ENCODE peak calls at places on chromosomes 16 and 17, in six cellular contexts. C, W, L, E, S and R are unnamed samples.

GRCh38 chr16:29126057-29126494 is 141.2 kb downstream of the LAT start:
- DNase-seq in C (no peak), W (no peak), L (no peak), E (no peak), S (no peak), R (peak; percentile 57)

GRCh38 chr16:58009856-58010416 is 8.7 kb downstream of the USB1 start:
- DNase-seq in C (no peak), W (no peak), L (no peak), E (no peak), S (no peak), R (no peak)

GRCh38 chr16:47317465-47318240 is 143.2 kb downstream of the ITFG1 start:
- DNase-seq in C (no peak), W (no peak), L (no peak), E (no peak), S (no peak), R (no peak)

GRCh38 chr16:85759631-85760419 is 8.9 kb upstream of the C16orf74 start:
- DNase-seq in C (no peak), W (peak; percentile 67), L (peak; percentile 17), E (peak; percentile 66), S (no peak), R (peak; percentile 65)

GRCh38 chr16:70695351-70696070 is 9.7 kb upstream of the MTSS2 start:
- DNase-seq in C (no peak), W (peak; percentile 73), L (no peak), E (peak; percentile 47), S (no peak), R (no peak)

GRCh38 chr16:21608647-21609328 is 9.4 kb downstream of the METTL9 start:
- DNase-seq in C (no peak), W (no peak), L (no peak), E (no peak), S (no peak), R (peak; percentile 38)

GRCh38 chr17:32546031-32546444 is 59.2 kb downstream of the CDK5R1 start:
- DNase-seq in C (no peak), W (no peak), L (no peak), E (no peak), S (no peak), R (no peak)

GRCh38 chr16:46632778-46633733 is 11.9 kb upstream of the SHCBP1 start:
- DNase-seq in C (no peak), W (no peak), L (no peak), E (no peak), S (no peak), R (no peak)

GRCh38 chr17:303161-303560 is 49.4 kb downstream of the RPH3AL start:
- DNase-seq in C (no peak), W (no peak), L (no peak), E (no peak), S (no peak), R (no peak)

GRCh38 chr16:54633943-54634362 is 296.7 kb upstream of the IRX5 start:
- DNase-seq in C (peak; percentile 17), W (peak; percentile 47), L (no peak), E (no peak), S (peak; percentile 39), R (peak; percentile 56)

GRCh38 chr16:11848842-11849241 is 2.5 kb downstream of the RSL1D1 start:
- DNase-seq in C (no peak), W (no peak), L (no peak), E (no peak), S (no peak), R (no peak)

DNA sequence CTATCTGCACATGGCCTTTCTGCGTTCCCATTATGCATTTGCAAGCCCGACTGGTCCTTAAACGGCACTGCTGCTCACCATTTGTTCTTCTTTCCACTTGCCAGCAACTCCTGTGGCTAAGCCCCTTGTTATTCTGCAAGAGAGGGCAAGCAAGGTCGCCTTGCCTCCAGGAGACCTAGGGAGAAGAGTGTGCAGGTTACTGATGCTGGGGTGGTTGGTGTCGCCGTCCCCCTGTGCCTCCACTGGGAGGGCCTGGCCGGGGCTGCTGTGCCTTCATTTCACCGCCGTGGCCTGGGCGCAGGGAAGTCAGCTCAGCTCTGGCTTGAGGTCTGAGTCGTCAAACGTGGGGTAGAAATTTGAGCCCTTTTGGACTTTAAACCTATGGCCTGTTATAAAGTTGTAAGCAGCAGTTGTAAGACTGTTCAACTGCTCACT is 12.7 kb downstream of the SLC6A4 start:
- DNase-seq in C (no peak), W (no peak), L (no peak), E (peak; percentile 33), S (no peak), R (no peak)
- TF ChIP-seq POLR2AphosphoS5 in C (no peak), W (no peak), L (no peak), E (no peak), S (no peak), R (no peak)

DNA sequence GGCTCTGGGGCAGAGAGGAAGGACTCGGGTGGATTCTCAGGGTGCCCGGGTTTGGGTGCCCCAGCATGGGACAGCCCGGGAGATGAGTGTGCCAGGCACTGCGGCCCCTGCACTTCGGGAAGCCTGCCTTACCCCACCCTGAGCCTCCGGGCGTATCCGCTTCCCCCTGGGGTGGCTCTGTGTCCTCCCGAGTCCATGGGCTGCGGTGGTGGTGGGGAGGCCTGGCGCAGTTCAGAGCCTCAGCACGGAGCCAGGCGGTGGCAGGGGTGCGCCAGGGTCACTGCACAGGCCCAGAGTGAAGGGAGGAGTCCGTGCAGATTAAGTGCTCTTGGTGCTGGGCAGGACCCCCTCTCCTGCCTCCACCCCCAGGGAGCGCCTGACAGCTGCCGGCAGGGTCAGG is 20.7 kb downstream of the MYBBP1A start:
- DNase-seq in C (no peak), W (no peak), L (no peak), E (no peak), S (no peak), R (peak; percentile 75)
- TF ChIP-seq POLR2AphosphoS5 in C (no peak), W (no peak), L (no peak), E (no peak), S (no peak), R (no peak)

GRCh38 chr16:48354877-48355585 is 30.2 kb downstream of the SIAH1 start:
- DNase-seq in C (no peak), W (no peak), L (no peak), E (no peak), S (no peak), R (no peak)

GRCh38 chr16:48356633-48357376 is 28.4 kb downstream of the SIAH1 start:
- DNase-seq in C (no peak), W (no peak), L (no peak), E (no peak), S (no peak), R (no peak)

GRCh38 chr16:48350716-48351115 is 34.5 kb downstream of the SIAH1 start:
- DNase-seq in C (no peak), W (no peak), L (no peak), E (no peak), S (no peak), R (no peak)

GRCh38 chr16:48353565-48354163 is 31.5 kb downstream of the SIAH1 start:
- DNase-seq in C (peak; percentile 44), W (peak; percentile 63), L (peak; percentile 24), E (peak; percentile 66), S (peak; percentile 51), R (peak; percentile 71)

DNA sequence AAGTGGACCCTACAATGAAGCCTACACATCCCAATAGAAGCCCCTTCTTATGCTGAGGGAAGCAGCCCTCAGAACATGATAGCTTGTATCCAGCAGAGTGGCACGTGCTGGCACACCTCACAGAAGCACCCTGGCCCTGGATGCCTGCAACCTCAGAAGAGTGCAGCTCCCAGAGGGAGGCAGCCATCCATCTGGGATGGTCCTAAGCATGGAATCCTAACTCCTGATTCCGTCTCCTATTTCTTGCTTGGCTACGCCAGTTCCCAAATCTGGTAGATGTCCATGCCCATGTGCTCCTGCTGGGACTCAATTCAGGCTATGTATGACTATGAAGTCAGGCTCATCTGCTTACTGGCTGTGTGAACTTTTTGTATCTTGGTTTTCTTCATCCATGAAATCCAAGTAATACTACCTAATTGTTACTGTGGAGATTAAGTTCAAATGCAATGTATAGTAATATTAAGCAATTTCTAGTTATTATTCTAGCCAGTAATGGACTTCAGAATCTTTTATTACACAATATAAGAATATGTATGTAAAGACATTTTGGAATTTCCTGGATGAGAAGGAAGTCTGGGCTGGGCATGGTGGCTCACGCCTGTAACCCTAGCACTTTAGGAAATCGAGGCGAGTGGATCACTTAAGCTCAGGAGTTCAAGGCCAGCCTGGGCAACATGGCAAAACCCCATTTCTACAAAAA is 32.4 kb downstream of the SIAH1 start:
- DNase-seq in C (no peak), W (no peak), L (no peak), E (no peak), S (no peak), R (no peak)
- TF ChIP-seq POLR2AphosphoS5 in C (no peak), W (no peak), L (no peak), E (no peak), S (no peak), R (no peak)

DNA sequence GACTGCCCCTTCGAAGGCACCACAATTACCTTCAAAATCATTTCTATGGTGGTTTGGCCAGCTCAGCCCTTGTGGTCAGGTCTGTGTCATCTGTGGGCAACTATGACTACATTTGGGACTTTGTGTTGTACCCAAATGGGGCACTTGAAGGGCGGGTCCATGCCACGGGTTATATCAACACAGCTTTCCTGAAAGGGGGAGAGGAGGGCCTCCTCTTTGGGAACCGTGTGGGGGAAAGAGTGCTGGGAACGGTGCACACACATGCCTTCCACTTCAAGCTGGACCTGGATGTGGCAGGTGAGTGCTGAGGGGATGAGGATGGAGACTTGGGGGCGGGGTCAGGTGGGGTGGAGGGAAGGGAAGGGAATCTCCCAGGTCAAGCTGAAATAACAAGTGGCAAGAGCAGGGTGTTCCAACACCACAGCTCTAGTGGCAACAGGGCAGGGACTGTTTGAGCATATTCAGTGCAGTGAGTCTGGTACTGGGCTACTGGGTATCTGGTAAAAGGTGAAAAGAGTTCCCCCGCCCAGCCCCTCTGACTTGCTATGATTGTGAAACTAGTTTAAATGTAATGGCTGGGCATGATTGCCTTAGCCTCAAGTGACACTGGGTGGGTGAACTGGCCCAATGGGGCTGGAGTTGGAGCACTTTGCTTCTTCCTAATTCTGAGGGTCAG is 1.7 kb downstream of the AOC2 start:
- DNase-seq in C (no peak), W (no peak), L (no peak), E (no peak), S (no peak), R (no peak)
- TF ChIP-seq POLR2AphosphoS5 in C (no peak), W (no peak), L (peak; percentile 3), E (no peak), S (no peak), R (no peak)

GRCh38 chr16:75247249-75247648 is 4.2 kb downstream of the BCAR1 start:
- DNase-seq in C (no peak), W (no peak), L (no peak), E (no peak), S (no peak), R (no peak)

GRCh38 chr16:75243667-75244224 is 7.7 kb downstream of the BCAR1 start:
- DNase-seq in C (no peak), W (no peak), L (no peak), E (no peak), S (no peak), R (peak; percentile 81)

GRCh38 chr16:75246504-75247205 is 4.8 kb downstream of the BCAR1 start:
- DNase-seq in C (no peak), W (no peak), L (no peak), E (no peak), S (no peak), R (no peak)

GRCh38 chr16:75244225-75244792 is 7.1 kb downstream of the BCAR1 start:
- DNase-seq in C (no peak), W (peak; percentile 79), L (no peak), E (peak; percentile 63), S (no peak), R (no peak)

GRCh38 chr16:75244844-75245758 is 6.3 kb downstream of the BCAR1 start:
- DNase-seq in C (peak; percentile 68), W (peak; percentile 94), L (peak; percentile 74), E (peak; percentile 74), S (no peak), R (peak; percentile 91)
- TF ChIP-seq POLR2AphosphoS5 in C (peak; percentile 63), W (peak; percentile 90), L (no peak), E (peak; percentile 45), S (peak; percentile 40), R (peak; percentile 57)